ENCODE peak calls at places on chromosome 19, in seven cellular contexts. One of them, this sample, is unnamed.

GRCh38 chr19:7845390-7846179 is 15.6 kb downstream of the EVI5L start:
- DNase-seq in upper lobe of right lung: no peak
- DNase-seq in Caco-2: no peak
- DNase-seq in GM23338: no peak
- DNase-seq in endothelial cell: no peak
- DNase-seq in heart left ventricle: no peak
- DNase-seq in osteoblast: peak; percentile 62
- DNase-seq in this sample: no peak

GRCh38 chr19:31451686-31452325 is 102.6 kb upstream of the TSHZ3 start:
- DNase-seq in upper lobe of right lung: no peak
- DNase-seq in endothelial cell: no peak
- DNase-seq in heart left ventricle: no peak
- DNase-seq in Caco-2: no peak
- DNase-seq in osteoblast: no peak
- DNase-seq in GM23338: no peak
- DNase-seq in this sample: no peak

GRCh38 chr19:38209671-38210457 is 14.2 kb downstream of the DPF1 start:
- DNase-seq in Caco-2: peak; percentile 42
- DNase-seq in endothelial cell: no peak
- DNase-seq in osteoblast: peak; percentile 96
- DNase-seq in heart left ventricle: peak; percentile 86
- DNase-seq in GM23338: peak; percentile 82
- DNase-seq in upper lobe of right lung: peak; percentile 81
- DNase-seq in this sample: no peak

GRCh38 chr19:19171110-19171672 is 1.1 kb upstream of the MEF2B start:
- DNase-seq in GM23338: no peak
- DNase-seq in heart left ventricle: no peak
- DNase-seq in upper lobe of right lung: no peak
- DNase-seq in endothelial cell: no peak
- DNase-seq in osteoblast: no peak
- DNase-seq in Caco-2: no peak
- DNase-seq in this sample: no peak

GRCh38 chr19:14715841-14716240 is 26.0 kb downstream of the ZNF333 start:
- DNase-seq in Caco-2: no peak
- DNase-seq in upper lobe of right lung: no peak
- DNase-seq in osteoblast: no peak
- DNase-seq in GM23338: no peak
- DNase-seq in heart left ventricle: no peak
- DNase-seq in endothelial cell: no peak
- DNase-seq in this sample: no peak

GRCh38 chr19:15101479-15102082 is 5.6 kb upstream of the SYDE1 start:
- DNase-seq in GM23338: peak; percentile 82
- DNase-seq in endothelial cell: peak; percentile 59
- DNase-seq in heart left ventricle: no peak
- DNase-seq in osteoblast: peak; percentile 64
- DNase-seq in upper lobe of right lung: no peak
- DNase-seq in Caco-2: no peak
- DNase-seq in this sample: peak; percentile 43

GRCh38 chr19:11767633-11768133 is 883 bp downstream of the ZNF441 start:
- DNase-seq in Caco-2: peak; percentile 74
- DNase-seq in upper lobe of right lung: peak; percentile 82
- DNase-seq in GM23338: peak; percentile 19
- DNase-seq in heart left ventricle: peak; percentile 31
- DNase-seq in endothelial cell: no peak
- DNase-seq in osteoblast: peak; percentile 83
- DNase-seq in this sample: peak; percentile 50

GRCh38 chr19:27911122-27911898 is 1301.6 kb downstream of the UQCRFS1 start:
- DNase-seq in endothelial cell: no peak
- DNase-seq in GM23338: no peak
- DNase-seq in upper lobe of right lung: no peak
- DNase-seq in osteoblast: no peak
- DNase-seq in heart left ventricle: no peak
- DNase-seq in Caco-2: no peak
- DNase-seq in this sample: no peak

GRCh38 chr19:46646402-46646801 is 10.4 kb upstream of the GNG8 start:
- DNase-seq in osteoblast: no peak
- DNase-seq in Caco-2: no peak
- DNase-seq in upper lobe of right lung: no peak
- DNase-seq in endothelial cell: no peak
- DNase-seq in heart left ventricle: no peak
- DNase-seq in GM23338: no peak
- DNase-seq in this sample: no peak

GRCh38 chr19:50803633-50804419 is 13.6 kb downstream of the ACP4 start:
- DNase-seq in Caco-2: no peak
- DNase-seq in heart left ventricle: no peak
- DNase-seq in GM23338: peak; percentile 65
- DNase-seq in osteoblast: peak; percentile 73
- DNase-seq in endothelial cell: peak; percentile 40
- DNase-seq in upper lobe of right lung: no peak
- DNase-seq in this sample: no peak

GRCh38 chr19:1259206-1259872 is 9.8 kb upstream of the CIRBP start:
- DNase-seq in Caco-2: peak; percentile 97
- DNase-seq in GM23338: peak; percentile 81
- DNase-seq in endothelial cell: peak; percentile 68
- DNase-seq in heart left ventricle: peak; percentile 93
- DNase-seq in osteoblast: no peak
- DNase-seq in upper lobe of right lung: peak; percentile 88
- DNase-seq in this sample: peak; percentile 69

GRCh38 chr19:18906605-18907519 is 10.9 kb upstream of the CERS1 start:
- DNase-seq in endothelial cell: no peak
- DNase-seq in heart left ventricle: no peak
- DNase-seq in upper lobe of right lung: peak; percentile 60
- DNase-seq in osteoblast: no peak
- DNase-seq in Caco-2: no peak
- DNase-seq in GM23338: no peak
- DNase-seq in this sample: no peak

GRCh38 chr19:6108721-6109633 is 1.3 kb downstream of the RFX2 start:
- DNase-seq in upper lobe of right lung: peak; percentile 82
- DNase-seq in Caco-2: peak; percentile 39
- DNase-seq in heart left ventricle: peak; percentile 65
- DNase-seq in osteoblast: peak; percentile 82
- DNase-seq in endothelial cell: peak; percentile 20
- DNase-seq in GM23338: peak; percentile 64
- DNase-seq in this sample: peak; percentile 24

GRCh38 chr19:7869910-7870511 is 4.2 kb downstream of the PRR36 start:
- DNase-seq in GM23338: peak; percentile 96
- DNase-seq in osteoblast: peak; percentile 84
- DNase-seq in endothelial cell: no peak
- DNase-seq in upper lobe of right lung: peak; percentile 79
- DNase-seq in Caco-2: peak; percentile 94
- DNase-seq in heart left ventricle: peak; percentile 49
- DNase-seq in this sample: no peak

GRCh38 chr19:39078436-39079200 is 5.5 kb upstream of the ACP7 start:
- DNase-seq in Caco-2: no peak
- DNase-seq in upper lobe of right lung: no peak
- DNase-seq in heart left ventricle: no peak
- DNase-seq in GM23338: no peak
- DNase-seq in endothelial cell: no peak
- DNase-seq in osteoblast: peak; percentile 94
- DNase-seq in this sample: peak; percentile 76

GRCh38 chr19:58334691-58335249 is 8.0 kb downstream of the ZSCAN22 start:
- DNase-seq in Caco-2: no peak
- DNase-seq in heart left ventricle: no peak
- DNase-seq in GM23338: no peak
- DNase-seq in osteoblast: no peak
- DNase-seq in upper lobe of right lung: no peak
- DNase-seq in endothelial cell: no peak
- DNase-seq in this sample: no peak

GRCh38 chr19:27824108-27824507 is 1388.8 kb downstream of the UQCRFS1 start:
- DNase-seq in GM23338: no peak
- DNase-seq in upper lobe of right lung: no peak
- DNase-seq in heart left ventricle: no peak
- DNase-seq in Caco-2: no peak
- DNase-seq in endothelial cell: no peak
- DNase-seq in osteoblast: no peak
- DNase-seq in this sample: no peak

GRCh38 chr19:3783660-3784584 is 2.3 kb downstream of the MATK start:
- DNase-seq in endothelial cell: peak; percentile 46
- DNase-seq in Caco-2: no peak
- DNase-seq in upper lobe of right lung: peak; percentile 64
- DNase-seq in heart left ventricle: no peak
- DNase-seq in GM23338: peak; percentile 81
- DNase-seq in osteoblast: peak; percentile 72
- DNase-seq in this sample: no peak

GRCh38 chr19:47032171-47032811 is 12.7 kb downstream of the NPAS1 start:
- DNase-seq in osteoblast: peak; percentile 92
- DNase-seq in Caco-2: peak; percentile 84
- DNase-seq in endothelial cell: peak; percentile 64
- DNase-seq in upper lobe of right lung: peak; percentile 80
- DNase-seq in GM23338: peak; percentile 94
- DNase-seq in heart left ventricle: no peak
- DNase-seq in this sample: peak; percentile 86

GRCh38 chr19:41203371-41203770 is 10.4 kb downstream of the CYP2S1 start:
- DNase-seq in upper lobe of right lung: no peak
- DNase-seq in osteoblast: peak; percentile 30
- DNase-seq in Caco-2: no peak
- DNase-seq in heart left ventricle: no peak
- DNase-seq in endothelial cell: no peak
- DNase-seq in GM23338: no peak
- DNase-seq in this sample: no peak

GRCh38 chr19:41206926-41207750 is 11.9 kb upstream of the AXL start:
- DNase-seq in upper lobe of right lung: peak; percentile 67
- DNase-seq in endothelial cell: no peak
- DNase-seq in heart left ventricle: peak; percentile 82
- DNase-seq in Caco-2: no peak
- DNase-seq in osteoblast: peak; percentile 30
- DNase-seq in GM23338: peak; percentile 60
- DNase-seq in this sample: no peak

GRCh38 chr19:41206456-41206855 is 12.6 kb upstream of the AXL start:
- DNase-seq in GM23338: no peak
- DNase-seq in heart left ventricle: no peak
- DNase-seq in upper lobe of right lung: no peak
- DNase-seq in osteoblast: peak; percentile 52
- DNase-seq in endothelial cell: no peak
- DNase-seq in Caco-2: no peak
- DNase-seq in this sample: no peak

GRCh38 chr19:41205995-41206394 is 13.0 kb downstream of the CYP2S1 start:
- DNase-seq in GM23338: no peak
- DNase-seq in Caco-2: no peak
- DNase-seq in endothelial cell: no peak
- DNase-seq in heart left ventricle: no peak
- DNase-seq in osteoblast: no peak
- DNase-seq in upper lobe of right lung: no peak
- DNase-seq in this sample: no peak
- TF ChIP-seq CTCF in GM23338: peak; percentile 0
- TF ChIP-seq CTCF in Caco-2: no peak
- TF ChIP-seq CTCF in endothelial cell: no peak
- TF ChIP-seq CTCF in heart left ventricle: no peak
- TF ChIP-seq CTCF in osteoblast: peak; percentile 13
- TF ChIP-seq CTCF in upper lobe of right lung: no peak
- TF ChIP-seq CTCF in this sample: no peak

GRCh38 chr19:30131722-30132291 is 189.8 kb downstream of the URI1 start:
- DNase-seq in GM23338: no peak
- DNase-seq in heart left ventricle: no peak
- DNase-seq in endothelial cell: no peak
- DNase-seq in osteoblast: no peak
- DNase-seq in Caco-2: peak; percentile 15
- DNase-seq in upper lobe of right lung: peak; percentile 46
- DNase-seq in this sample: no peak
- TF ChIP-seq CTCF in GM23338: no peak
- TF ChIP-seq CTCF in heart left ventricle: no peak
- TF ChIP-seq CTCF in endothelial cell: no peak
- TF ChIP-seq CTCF in osteoblast: no peak
- TF ChIP-seq CTCF in Caco-2: no peak
- TF ChIP-seq CTCF in upper lobe of right lung: no peak
- TF ChIP-seq CTCF in this sample: no peak

DNA sequence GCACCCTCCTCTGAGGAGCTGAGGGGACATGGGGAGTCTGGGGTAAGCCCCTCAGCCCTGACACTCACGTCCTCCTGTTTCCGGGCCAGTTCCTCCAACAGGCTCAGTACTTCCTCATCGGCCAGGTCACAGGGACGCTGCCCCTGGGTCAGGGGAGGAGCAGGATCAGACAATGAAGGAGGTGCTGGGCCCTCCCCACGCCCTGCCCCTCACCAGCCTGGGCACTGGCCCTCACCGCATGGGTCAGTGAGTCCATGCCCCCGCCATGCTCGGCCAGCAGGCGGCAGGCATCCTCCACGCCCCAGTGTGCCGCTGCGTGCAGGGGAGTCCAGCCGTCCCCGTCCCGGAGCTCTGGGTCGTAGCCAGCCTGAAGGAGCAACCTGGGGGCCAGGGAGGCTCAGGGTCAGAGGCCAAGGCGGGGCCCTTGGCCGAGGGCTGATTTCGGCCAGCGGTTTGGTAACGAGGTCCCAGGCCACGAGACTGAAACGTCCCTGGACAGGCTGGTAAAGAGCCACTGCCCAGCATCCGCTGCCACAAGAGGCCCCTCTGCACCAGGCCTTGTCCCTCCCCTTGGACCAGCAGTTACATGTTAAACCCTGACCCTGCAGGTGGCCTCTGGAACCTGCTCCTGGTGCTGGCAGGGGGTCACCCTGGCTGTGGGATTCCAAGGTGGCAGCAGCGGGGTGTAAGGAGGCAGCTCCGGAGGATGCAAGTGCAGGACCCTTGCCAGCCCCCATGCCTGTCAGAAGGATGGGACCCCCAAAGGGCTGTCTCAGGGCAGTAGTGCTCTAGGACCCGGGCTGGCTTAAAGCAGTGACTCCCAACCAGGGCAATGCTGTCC is 18.5 kb downstream of the PPP1R12C start:
- DNase-seq in heart left ventricle: no peak
- DNase-seq in upper lobe of right lung: no peak
- DNase-seq in GM23338: no peak
- DNase-seq in Caco-2: no peak
- DNase-seq in endothelial cell: no peak
- DNase-seq in osteoblast: peak; percentile 79
- DNase-seq in this sample: no peak
- TF ChIP-seq CTCF in heart left ventricle: no peak
- TF ChIP-seq CTCF in upper lobe of right lung: no peak
- TF ChIP-seq CTCF in GM23338: peak; percentile 62
- TF ChIP-seq CTCF in Caco-2: no peak
- TF ChIP-seq CTCF in endothelial cell: peak; percentile 32
- TF ChIP-seq CTCF in osteoblast: no peak
- TF ChIP-seq CTCF in this sample: no peak

GRCh38 chr19:33399081-33399744 is 25.7 kb downstream of the CEBPG start:
- DNase-seq in endothelial cell: no peak
- DNase-seq in upper lobe of right lung: peak; percentile 57
- DNase-seq in heart left ventricle: peak; percentile 22
- DNase-seq in osteoblast: peak; percentile 22
- DNase-seq in Caco-2: no peak
- DNase-seq in GM23338: no peak
- DNase-seq in this sample: no peak

GRCh38 chr19:33395561-33396550 is 22.3 kb downstream of the CEBPG start:
- DNase-seq in GM23338: no peak
- DNase-seq in Caco-2: peak; percentile 32
- DNase-seq in endothelial cell: no peak
- DNase-seq in heart left ventricle: no peak
- DNase-seq in upper lobe of right lung: peak; percentile 82
- DNase-seq in osteoblast: peak; percentile 100
- DNase-seq in this sample: no peak

GRCh38 chr19:33396701-33397535 is 23.4 kb downstream of the CEBPG start:
- DNase-seq in endothelial cell: peak; percentile 34
- DNase-seq in GM23338: peak; percentile 60
- DNase-seq in heart left ventricle: peak; percentile 51
- DNase-seq in upper lobe of right lung: peak; percentile 62
- DNase-seq in osteoblast: peak; percentile 95
- DNase-seq in Caco-2: peak; percentile 27
- DNase-seq in this sample: no peak

GRCh38 chr19:33398361-33399060 is 25.0 kb downstream of the CEBPG start:
- DNase-seq in GM23338: no peak
- DNase-seq in osteoblast: peak; percentile 76
- DNase-seq in endothelial cell: no peak
- DNase-seq in upper lobe of right lung: peak; percentile 49
- DNase-seq in heart left ventricle: peak; percentile 22
- DNase-seq in Caco-2: peak; percentile 17
- DNase-seq in this sample: no peak

GRCh38 chr19:33397536-33398360 is 24.2 kb downstream of the CEBPG start:
- DNase-seq in heart left ventricle: peak; percentile 28
- DNase-seq in GM23338: no peak
- DNase-seq in Caco-2: peak; percentile 30
- DNase-seq in upper lobe of right lung: peak; percentile 54
- DNase-seq in endothelial cell: no peak
- DNase-seq in osteoblast: peak; percentile 86
- DNase-seq in this sample: no peak
- TF ChIP-seq CTCF in heart left ventricle: peak; percentile 15
- TF ChIP-seq CTCF in GM23338: peak; percentile 39
- TF ChIP-seq CTCF in Caco-2: peak; percentile 34
- TF ChIP-seq CTCF in upper lobe of right lung: no peak
- TF ChIP-seq CTCF in endothelial cell: no peak
- TF ChIP-seq CTCF in osteoblast: peak; percentile 15
- TF ChIP-seq CTCF in this sample: no peak

This sample was measured in Calu3.